ENCODE peak calls at places on chromosome 14, in six cellular contexts. Q is astrocyte of the cerebellum, E is left ventricle myocardium inferior, W is gastrocnemius medialis, X is LNCaP clone FGC, B is HFFc6. G is an unnamed sample.

GRCh38 chr14:20969336-20969735 is 14.0 kb downstream of the RNASE2 start:
- DNase-seq in Q (no peak), E (no peak), W (no peak), X (no peak), B (no peak), G (no peak)

GRCh38 chr14:103104654-103105511 is 10.4 kb downstream of the EXOC3L4 start:
- DNase-seq in Q (no peak), E (peak), W (no peak), X (no peak), B (no peak), G (no peak)

GRCh38 chr14:88955470-88955869 is 131.0 kb downstream of the TTC8 start:
- DNase-seq in Q (peak), E (no peak), W (no peak), X (peak), B (no peak), G (no peak)

GRCh38 chr14:19838433-19838832 is 34.9 kb downstream of the OR4N2 start:
- DNase-seq in Q (no peak), E (no peak), W (no peak), X (no peak), B (no peak), G (no peak)

GRCh38 chr14:53608369-53608768 is 348.3 kb downstream of the BMP4 start:
- DNase-seq in Q (no peak), E (no peak), W (no peak), X (no peak), B (no peak), G (no peak)

GRCh38 chr14:31362746-31363145 is 57.6 kb downstream of the HEATR5A start:
- DNase-seq in Q (no peak), E (no peak), W (no peak), X (no peak), B (no peak), G (no peak)

GRCh38 chr14:78519863-78520262 is 349.7 kb downstream of the NRXN3 start:
- DNase-seq in Q (peak), E (no peak), W (no peak), X (peak), B (no peak), G (no peak)

GRCh38 chr14:24277606-24278321 is 6.4 kb upstream of the RABGGTA start:
- DNase-seq in Q (no peak), E (peak), W (no peak), X (no peak), B (no peak), G (peak)

GRCh38 chr14:30985796-30986195 is 39.7 kb upstream of the AP4S1 start:
- DNase-seq in Q (no peak), E (no peak), W (no peak), X (no peak), B (no peak), G (no peak)

GRCh38 chr14:33120966-33121365 is 182.3 kb downstream of the NPAS3 start:
- DNase-seq in Q (no peak), E (no peak), W (no peak), X (no peak), B (no peak), G (no peak)

GRCh38 chr14:94748667-94749347 is 21.1 kb downstream of the GSC start:
- DNase-seq in Q (no peak), E (no peak), W (no peak), X (peak), B (no peak), G (peak)

GRCh38 chr14:100146548-100147091 is 12.8 kb downstream of the DEGS2 start:
- DNase-seq in Q (no peak), E (no peak), W (no peak), X (no peak), B (no peak), G (no peak)

GRCh38 chr14:68233385-68233784 is 413.8 kb downstream of the RAD51B start:
- DNase-seq in Q (no peak), E (no peak), W (no peak), X (no peak), B (no peak), G (no peak)

GRCh38 chr14:99560946-99561683 is 42.9 kb downstream of the CCDC85C start:
- DNase-seq in Q (no peak), E (peak), W (no peak), X (peak), B (no peak), G (no peak)

GRCh38 chr14:39303100-39303499 is 69.4 kb downstream of the MIA2 start:
- DNase-seq in Q (no peak), E (no peak), W (no peak), X (peak), B (no peak), G (no peak)

GRCh38 chr14:61832783-61833182 is 70.6 kb downstream of the SNAPC1 start:
- DNase-seq in Q (no peak), E (no peak), W (no peak), X (no peak), B (no peak), G (no peak)

GRCh38 chr14:105742531-105742848 is 216.1 kb downstream of the TMEM121 start:
- DNase-seq in Q (no peak), E (no peak), W (no peak), X (no peak), B (no peak), G (peak)

GRCh38 chr14:101405171-101405883 is 156.0 kb upstream of the DIO3 start:
- DNase-seq in Q (no peak), E (no peak), W (peak), X (peak), B (no peak), G (no peak)

GRCh38 chr14:53549956-53550355 is 396.8 kb upstream of the DDHD1 start:
- DNase-seq in Q (no peak), E (no peak), W (no peak), X (no peak), B (no peak), G (no peak)

GRCh38 chr14:24612186-24612585 is 2.7 kb upstream of the GZMH start:
- DNase-seq in Q (no peak), E (no peak), W (no peak), X (no peak), B (no peak), G (no peak)

GRCh38 chr14:60647081-60647836 is 2.0 kb downstream of the SIX1 start:
- DNase-seq in Q (no peak), E (no peak), W (peak), X (no peak), B (peak), G (no peak)

DNA sequence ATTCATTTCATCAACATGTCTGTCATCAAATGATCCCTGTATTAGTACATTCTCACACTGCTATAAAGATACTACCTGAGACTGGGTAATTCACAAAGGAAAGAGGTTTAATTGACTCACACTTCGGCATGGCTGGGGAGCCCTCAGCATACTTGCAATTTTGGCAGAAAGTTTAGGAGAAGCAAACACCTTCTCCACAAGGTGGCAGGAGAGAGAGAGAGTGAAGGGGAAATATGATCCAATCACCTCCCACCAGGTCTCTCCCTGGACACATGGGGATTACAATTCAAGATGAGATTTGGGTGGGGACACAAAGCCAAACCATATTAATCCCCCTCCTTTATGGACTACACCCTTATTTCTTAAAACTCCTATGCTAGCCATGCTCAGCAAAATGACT is 932.2 kb downstream of the FLRT2 start:
- DNase-seq in Q (no peak), E (no peak), W (no peak), X (peak), B (peak), G (no peak)
- TF ChIP-seq CTCF in Q (peak), E (peak), W (no peak), X (peak), B (peak), G (peak)

GRCh38 chr14:104659146-104659545 is 30.3 kb upstream of the INF2 start:
- DNase-seq in Q (no peak), E (no peak), W (no peak), X (no peak), B (no peak), G (no peak)
- TF ChIP-seq CTCF in Q (no peak), E (no peak), W (no peak), X (no peak), B (no peak), G (no peak)

GRCh38 chr14:22835505-22835904 is 880 bp upstream of the MMP14 start:
- DNase-seq in Q (no peak), E (no peak), W (no peak), X (no peak), B (no peak), G (no peak)

GRCh38 chr14:22838631-22839041 is 2.3 kb downstream of the MMP14 start:
- DNase-seq in Q (no peak), E (no peak), W (no peak), X (no peak), B (peak), G (no peak)

GRCh38 chr14:22837059-22837749 is 819 bp downstream of the MMP14 start:
- DNase-seq in Q (no peak), E (peak), W (no peak), X (no peak), B (peak), G (no peak)

GRCh38 chr14:22837750-22838538 is 1.6 kb downstream of the MMP14 start:
- DNase-seq in Q (no peak), E (peak), W (peak), X (no peak), B (peak), G (no peak)

DNA sequence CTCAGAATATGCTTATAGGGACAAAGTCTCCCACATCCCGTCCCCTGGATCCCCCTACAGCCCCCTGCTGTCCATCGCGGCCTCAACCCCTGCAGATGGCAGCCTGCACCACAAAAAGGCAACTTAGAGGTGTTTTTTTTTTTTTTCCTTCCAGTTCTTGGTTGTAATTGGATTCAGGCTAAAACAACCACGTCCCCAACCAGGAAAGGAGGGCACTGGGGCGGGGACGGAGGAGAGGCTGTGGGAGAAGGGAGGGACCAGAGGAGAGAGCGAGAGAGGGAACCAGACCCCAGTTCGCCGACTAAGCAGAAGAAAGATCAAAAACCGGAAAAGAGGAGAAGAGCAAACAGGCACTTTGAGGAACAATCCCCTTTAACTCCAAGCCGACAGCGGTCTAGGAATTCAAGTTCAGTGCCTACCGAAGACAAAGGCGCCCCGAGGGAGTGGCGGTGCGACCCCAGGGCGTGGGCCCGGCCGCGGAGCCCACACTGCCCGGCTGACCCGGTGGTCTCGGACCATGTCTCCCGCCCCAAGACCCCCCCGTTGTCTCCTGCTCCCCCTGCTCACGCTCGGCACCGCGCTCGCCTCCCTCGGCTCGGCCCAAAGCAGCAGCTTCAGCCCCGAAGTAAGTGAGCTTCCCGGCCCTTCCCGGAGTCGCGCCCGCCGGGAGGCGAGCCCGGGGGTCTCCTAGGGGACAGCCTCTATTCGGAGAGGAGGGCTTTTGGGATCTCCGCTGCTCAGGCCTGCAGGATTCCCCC is at the start of gene MMP14:
- DNase-seq in Q (peak), E (peak), W (peak), X (no peak), B (peak), G (no peak)
- TF ChIP-seq CTCF in Q (peak), E (peak), W (peak), X (no peak), B (peak), G (peak)

GRCh38 chr14:73785834-73786631 is 65.6 kb upstream of the PTGR2 start:
- DNase-seq in Q (peak), E (peak), W (peak), X (peak), B (peak), G (no peak)
- TF ChIP-seq CTCF in Q (peak), E (peak), W (peak), X (no peak), B (peak), G (peak)

DNA sequence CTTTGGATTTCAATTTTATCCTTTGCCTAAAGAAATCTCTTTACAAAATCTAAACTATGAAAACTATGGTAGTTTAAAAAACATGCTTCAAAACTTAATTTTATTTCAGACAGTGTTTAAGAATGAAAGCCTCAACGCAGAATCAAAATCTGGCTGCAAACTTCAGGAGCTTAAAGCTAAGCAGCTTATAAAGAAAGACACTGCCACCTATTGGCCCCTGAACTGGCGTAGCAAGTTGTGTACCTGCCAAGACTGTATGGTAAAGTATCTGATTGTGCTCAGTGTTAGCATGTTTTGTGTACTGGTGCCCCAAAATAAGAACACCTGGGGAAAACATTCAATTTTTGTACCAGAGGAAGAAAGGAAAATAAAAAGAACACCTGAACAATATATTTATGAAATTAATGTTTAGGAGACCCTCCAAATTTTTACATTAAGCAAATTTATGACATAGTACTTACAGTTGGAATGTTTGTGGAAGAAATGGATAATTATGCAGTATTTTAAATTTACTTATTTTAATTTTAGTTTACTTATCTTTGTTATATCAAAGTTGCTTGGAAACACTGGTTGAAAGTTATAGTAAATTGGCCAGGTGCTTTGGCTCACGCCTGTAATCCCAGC is 12.2 kb downstream of the UBR7 start:
- DNase-seq in Q (peak), E (no peak), W (no peak), X (peak), B (peak), G (no peak)
- TF ChIP-seq CTCF in Q (peak), E (peak), W (peak), X (peak), B (peak), G (peak)

DNA sequence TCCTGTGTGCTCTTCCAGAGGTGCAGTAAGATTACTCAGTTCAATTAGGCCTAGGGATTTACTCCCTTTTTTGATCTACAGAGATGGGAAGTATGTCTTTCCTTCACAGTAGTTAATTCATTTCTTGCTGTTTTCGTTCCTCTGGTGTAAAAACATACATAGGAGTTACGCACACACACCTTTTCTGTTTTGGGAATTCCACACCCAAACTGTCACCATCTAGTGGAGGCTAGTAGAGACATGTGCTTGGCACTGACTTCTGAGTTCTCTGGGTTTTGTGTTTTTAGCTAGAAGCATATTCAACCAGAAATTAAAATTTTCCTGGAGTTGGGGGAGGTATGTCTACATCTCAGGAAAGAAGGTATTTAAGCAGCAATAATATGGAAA is 1.4 kb downstream of the SUSD6 start:
- DNase-seq in Q (no peak), E (no peak), W (no peak), X (no peak), B (peak), G (no peak)
- TF ChIP-seq CTCF in Q (peak), E (peak), W (no peak), X (peak), B (peak), G (peak)

DNA sequence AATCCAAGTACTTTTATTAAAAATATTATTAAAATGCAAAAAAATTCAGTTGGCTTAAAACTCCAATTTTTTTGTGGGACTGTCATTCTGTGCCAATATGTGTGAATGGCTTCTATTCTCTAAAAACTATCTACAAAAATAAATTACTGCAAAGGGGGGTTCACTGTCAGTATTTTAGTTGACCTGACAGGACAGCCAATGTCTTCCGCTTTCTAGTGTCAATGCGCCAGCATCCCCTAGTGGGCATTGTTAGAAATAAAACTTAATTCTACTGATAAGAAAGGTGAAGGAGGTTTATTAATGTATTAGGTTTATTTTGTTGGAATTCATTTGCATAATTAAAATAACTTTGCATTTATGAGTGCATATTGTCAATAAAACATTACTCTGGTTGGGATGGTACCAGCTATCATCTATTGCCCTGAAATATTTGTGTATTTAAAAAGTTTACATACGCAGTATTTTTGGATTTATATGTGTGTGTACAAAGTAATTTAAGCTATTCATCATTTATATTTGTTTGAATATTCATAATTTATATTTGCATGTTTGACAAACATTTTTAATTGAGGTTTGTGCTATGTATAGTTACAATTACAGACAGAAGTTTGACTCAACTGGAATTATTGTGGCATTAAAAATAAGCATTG is 527.2 kb downstream of the FLRT2 start:
- DNase-seq in Q (no peak), E (no peak), W (no peak), X (peak), B (peak), G (no peak)
- TF ChIP-seq CTCF in Q (peak), E (peak), W (peak), X (peak), B (peak), G (peak)

DNA sequence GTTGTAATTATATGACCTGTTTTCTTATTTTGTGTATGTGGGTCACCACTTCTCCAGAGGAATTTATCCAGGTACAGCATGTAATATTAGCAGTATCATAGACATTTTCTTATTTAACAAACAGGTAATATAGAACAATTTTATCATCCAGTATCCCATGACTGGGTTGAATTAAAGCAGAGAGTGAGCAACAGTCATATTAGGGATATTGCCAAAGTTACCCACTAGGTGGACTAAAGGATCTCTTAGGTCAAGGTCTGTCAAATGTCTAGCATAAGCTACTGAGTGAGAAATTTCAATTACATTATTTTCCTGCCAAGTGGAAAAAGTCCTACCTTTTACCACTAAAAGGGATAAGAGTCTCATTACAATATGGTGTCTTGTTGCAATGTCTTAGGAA is 62.1 kb upstream of the TRIM9 start:
- DNase-seq in Q (no peak), E (no peak), W (no peak), X (peak), B (no peak), G (no peak)
- TF ChIP-seq CTCF in Q (peak), E (peak), W (peak), X (peak), B (peak), G (peak)

GRCh38 chr14:104665663-104666522 is 23.5 kb upstream of the INF2 start:
- DNase-seq in Q (no peak), E (peak), W (no peak), X (no peak), B (no peak), G (peak)
- TF ChIP-seq CTCF in Q (peak), E (peak), W (peak), X (peak), B (peak), G (peak)

GRCh38 chr14:96261772-96262485 is 5.9 kb downstream of the BDKRB1 start:
- DNase-seq in Q (no peak), E (no peak), W (no peak), X (no peak), B (no peak), G (no peak)
- TF ChIP-seq CTCF in Q (no peak), E (no peak), W (no peak), X (no peak), B (peak), G (no peak)

G was measured in chondrocyte.